ENCODE peak calls at places on chromosome 14, in eight cellular contexts. M is lung microvascular endothelial cell; Q is NCI-H1092 treated with DMSO at 0.1 percent for 48 hours; C is effector memory CD4-positive, alpha-beta T cell; N is tibial artery; O is T-helper 2 cell; F is DND-41; X is CD8-positive, alpha-beta memory T cell. Z is an unnamed sample.

GRCh38 chr14:68880581-68881105 is 87.8 kb upstream of the ZFP36L1 start:
- DNase-seq in N (no peak), M (no peak), O (no peak), X (no peak), Q (no peak), F (no peak), C (no peak), Z (no peak)

GRCh38 chr14:94407906-94408305 is 19.5 kb upstream of the SERPINA1 start:
- DNase-seq in N (no peak), M (no peak), F (no peak), C (no peak), O (no peak), X (no peak), Q (no peak), Z (no peak)

GRCh38 chr14:84128025-84128424 is 1401.9 kb upstream of the FLRT2 start:
- DNase-seq in M (no peak), X (no peak), N (no peak), C (no peak), O (no peak), Q (no peak), F (no peak), Z (no peak)

GRCh38 chr14:22886500-22887259 is 3.7 kb downstream of the REM2 start:
- DNase-seq in Q (peak), N (peak), C (peak), O (peak), F (peak), X (peak), M (peak), Z (no peak)

GRCh38 chr14:36361210-36361853 is 40.9 kb upstream of the MBIP start:
- DNase-seq in C (no peak), F (no peak), Q (no peak), O (no peak), X (no peak), M (no peak), N (no peak), Z (no peak)

GRCh38 chr14:72515779-72516770 is 377.8 kb downstream of the DPF3 start:
- DNase-seq in M (peak), X (no peak), F (no peak), N (no peak), Q (no peak), O (no peak), C (no peak), Z (no peak)

GRCh38 chr14:76154539-76155126 is 2.9 kb downstream of the GPATCH2L start:
- DNase-seq in O (no peak), X (no peak), N (no peak), C (no peak), Q (no peak), F (no peak), M (peak), Z (no peak)

GRCh38 chr14:61542848-61543790 is 152.2 kb upstream of the HIF1A start:
- DNase-seq in C (no peak), Q (no peak), M (no peak), X (no peak), O (no peak), F (no peak), N (peak), Z (no peak)

GRCh38 chr14:53925201-53925766 is 31.3 kb downstream of the BMP4 start:
- DNase-seq in M (no peak), X (no peak), Q (no peak), C (no peak), N (no peak), F (no peak), O (no peak), Z (no peak)

GRCh38 chr14:86708846-86709339 is 1178.9 kb downstream of the FLRT2 start:
- DNase-seq in N (no peak), C (no peak), M (no peak), O (no peak), Q (no peak), F (no peak), X (no peak), Z (no peak)

GRCh38 chr14:29802211-29802610 is 125.4 kb downstream of the PRKD1 start:
- DNase-seq in N (no peak), O (no peak), F (no peak), C (no peak), M (no peak), X (no peak), Q (no peak), Z (no peak)

GRCh38 chr14:51323492-51323891 is 83.4 kb downstream of the TMX1 start:
- DNase-seq in Q (no peak), O (no peak), M (no peak), C (no peak), F (no peak), X (no peak), N (no peak), Z (no peak)

GRCh38 chr14:89040080-89040437 is 215.6 kb downstream of the TTC8 start:
- DNase-seq in X (no peak), O (no peak), N (no peak), C (no peak), M (no peak), F (no peak), Q (no peak), Z (no peak)

GRCh38 chr14:37591941-37592287 is 3.1 kb downstream of the FOXA1 start:
- DNase-seq in X (no peak), M (no peak), Q (peak), C (no peak), N (no peak), O (no peak), F (no peak), Z (no peak)

GRCh38 chr14:30882431-30882830 is 8.1 kb downstream of the COCH start:
- DNase-seq in O (no peak), X (no peak), C (no peak), M (no peak), F (no peak), Q (no peak), N (no peak), Z (no peak)

GRCh38 chr14:96574633-96575191 is 72.5 kb downstream of the PAPOLA start:
- DNase-seq in M (no peak), C (no peak), F (no peak), X (no peak), O (no peak), N (no peak), Q (peak), Z (no peak)

GRCh38 chr14:65424531-65424930 is 12.0 kb downstream of the FUT8 start:
- DNase-seq in M (no peak), O (no peak), F (no peak), Q (no peak), C (no peak), N (no peak), X (no peak), Z (no peak)

GRCh38 chr14:105588236-105588860 is 62.0 kb downstream of the TMEM121 start:
- DNase-seq in O (no peak), C (no peak), Q (no peak), F (no peak), N (no peak), M (no peak), X (no peak), Z (no peak)

GRCh38 chr14:99230271-99231141 is 41.5 kb downstream of the BCL11B start:
- DNase-seq in C (peak), F (peak), M (no peak), O (peak), Q (no peak), N (no peak), X (peak), Z (peak)

GRCh38 chr14:54660712-54661111 is 93.8 kb downstream of the SAMD4A start:
- DNase-seq in N (no peak), M (no peak), X (no peak), O (no peak), F (no peak), C (no peak), Q (no peak), Z (no peak)

GRCh38 chr14:105143451-105144230 is 24.9 kb downstream of the JAG2 start:
- DNase-seq in O (no peak), Q (no peak), X (no peak), C (no peak), F (no peak), N (peak), M (no peak), Z (no peak)

GRCh38 chr14:71752111-71752738 is 180.0 kb upstream of the RGS6 start:
- DNase-seq in O (no peak), M (no peak), C (no peak), F (no peak), Q (no peak), X (no peak), N (no peak), Z (no peak)

GRCh38 chr14:31961881-31962280 is 115.2 kb upstream of the ARHGAP5 start:
- DNase-seq in C (no peak), F (no peak), O (no peak), Q (no peak), M (no peak), X (no peak), N (no peak), Z (no peak)

GRCh38 chr14:23362200-23362599 is 2.8 kb downstream of the EFS start:
- DNase-seq in O (no peak), C (no peak), X (no peak), F (no peak), N (no peak), Q (no peak), M (no peak), Z (no peak)

GRCh38 chr14:105710119-105711057 is 184.0 kb downstream of the TMEM121 start:
- DNase-seq in O (no peak), N (no peak), M (no peak), F (peak), C (no peak), X (no peak), Q (no peak), Z (no peak)

GRCh38 chr14:88989911-88990310 is 165.5 kb downstream of the TTC8 start:
- DNase-seq in Q (no peak), C (no peak), M (no peak), F (no peak), X (no peak), O (no peak), N (no peak), Z (no peak)

GRCh38 chr14:58919262-58919661 is 269.2 kb upstream of the DAAM1 start:
- DNase-seq in N (no peak), X (no peak), M (no peak), Q (no peak), C (no peak), F (no peak), O (no peak), Z (no peak)

GRCh38 chr14:29156096-29156495 is 389.5 kb downstream of the FOXG1 start:
- DNase-seq in C (no peak), N (no peak), M (no peak), O (no peak), F (no peak), Q (no peak), X (no peak), Z (no peak)

GRCh38 chr14:77989441-77989891 is 180.7 kb upstream of the NRXN3 start:
- DNase-seq in M (no peak), Q (no peak), N (no peak), X (no peak), F (no peak), C (no peak), O (no peak), Z (no peak)

GRCh38 chr14:98994571-98994970 is 277.4 kb downstream of the BCL11B start:
- DNase-seq in Q (no peak), O (no peak), N (no peak), X (no peak), F (no peak), C (no peak), M (no peak), Z (no peak)

Z was measured in Jurkat, Clone E6-1.